ENCODE peak calls at places on chromosomes 4 and X, in four cellular contexts. N is K562, C is GM12878, Q is HCT116. D is an unnamed sample.

GRCh38 chr4:14465057-14465456 is 537.2 kb upstream of the CPEB2 start:
- DNase-seq in N (no peak), C (no peak), Q (no peak), D (no peak)

GRCh38 chrX:7316280-7316679 is 168.3 kb upstream of the PUDP start:
- DNase-seq in N (no peak), C (no peak), Q (no peak), D (no peak)

GRCh38 chr4:91243132-91243531 is 1060.6 kb upstream of the GRID2 start:
- DNase-seq in N (no peak), C (no peak), Q (no peak), D (no peak)

GRCh38 chrX:82218361-82218760 is 1016.5 kb downstream of the SH3BGRL start:
- DNase-seq in N (peak), C (peak), Q (no peak), D (no peak)

GRCh38 chrX:40966204-40966820 is 118.9 kb upstream of the USP9X start:
- DNase-seq in N (no peak), C (no peak), Q (no peak), D (no peak)

GRCh38 chrX:16119353-16120220 is 3.8 kb upstream of the GRPR start:
- DNase-seq in N (peak), C (peak), Q (no peak), D (no peak)

GRCh38 chr4:84965558-84966381 is 720 bp downstream of the WDFY3 start:
- DNase-seq in N (peak), C (no peak), Q (no peak), D (no peak)

GRCh38 chr4:59664771-59665170 is 1535.4 kb upstream of the ADGRL3 start:
- DNase-seq in N (no peak), C (no peak), Q (no peak), D (no peak)

GRCh38 chrX:8341814-8342590 is 122.6 kb upstream of the VCX3B start:
- DNase-seq in N (no peak), C (no peak), Q (no peak), D (no peak)

GRCh38 chr4:38531126-38531737 is 132.8 kb upstream of the KLF3 start:
- DNase-seq in N (peak), C (no peak), Q (no peak), D (no peak)

GRCh38 chr4:32472918-32473317 is 1752.7 kb downstream of the PCDH7 start:
- DNase-seq in N (no peak), C (no peak), Q (no peak), D (no peak)

GRCh38 chrX:104141087-104141760 is 15.6 kb downstream of the SLC25A53 start:
- DNase-seq in N (no peak), C (no peak), Q (no peak), D (no peak)

GRCh38 chr4:28636971-28637370 is 1776.3 kb downstream of the STIM2 start:
- DNase-seq in N (no peak), C (no peak), Q (no peak), D (no peak)

GRCh38 chrX:120653000-120653399 is 23.1 kb upstream of the C1GALT1C1 start:
- DNase-seq in N (peak), C (no peak), Q (no peak), D (no peak)

GRCh38 chrX:53049127-53049517 is 533 bp downstream of the GPR173 start:
- DNase-seq in N (no peak), C (no peak), Q (no peak), D (no peak)

GRCh38 chr4:42596918-42597317 is 60.0 kb downstream of the ATP8A1 start:
- DNase-seq in N (no peak), C (peak), Q (no peak), D (no peak)

GRCh38 chr4:152659806-152660205 is 20.0 kb downstream of the TMEM154 start:
- DNase-seq in N (no peak), C (no peak), Q (no peak), D (no peak)

GRCh38 chrX:115018040-115018647 is 728 bp upstream of the IL13RA2 start:
- DNase-seq in N (peak), C (no peak), Q (no peak), D (no peak)

GRCh38 chr4:183200453-183200852 is 101.4 kb downstream of the WWC2 start:
- DNase-seq in N (no peak), C (no peak), Q (no peak), D (no peak)

GRCh38 chr4:151227731-151228130 is 49.2 kb upstream of the PRSS48 start:
- DNase-seq in N (no peak), C (no peak), Q (no peak), D (no peak)

GRCh38 chr4:153616005-153616555 is 68.0 kb upstream of the TLR2 start:
- DNase-seq in N (no peak), C (no peak), Q (no peak), D (no peak)

GRCh38 chrX:72376124-72376523 is 70.4 kb upstream of the CITED1 start:
- DNase-seq in N (no peak), C (no peak), Q (no peak), D (no peak)

GRCh38 chrX:107470198-107470597 is 20.7 kb downstream of the FRMPD3 start:
- DNase-seq in N (no peak), C (no peak), Q (no peak), D (no peak)

GRCh38 chrX:9282325-9282724 is 182.5 kb upstream of the TBL1X start:
- DNase-seq in N (no peak), C (no peak), Q (no peak), D (no peak)

GRCh38 chr4:153211986-153212720 is 7.9 kb downstream of the TRIM2 start:
- DNase-seq in N (no peak), C (no peak), Q (no peak), D (no peak)

GRCh38 chrX:75151828-75152592 is 4.1 kb downstream of the ABCB7 start:
- DNase-seq in N (peak), C (no peak), Q (no peak), D (no peak)

GRCh38 chr4:27048350-27049100 is 187.9 kb downstream of the STIM2 start:
- DNase-seq in N (peak), C (no peak), Q (peak), D (no peak)

GRCh38 chr4:13182136-13182535 is 302.0 kb downstream of the RAB28 start:
- DNase-seq in N (no peak), C (no peak), Q (no peak), D (no peak)

GRCh38 chrX:108447303-108447702 is 7.7 kb downstream of the COL4A5 start:
- DNase-seq in N (no peak), C (no peak), Q (no peak), D (no peak)

GRCh38 chrX:15749642-15750610 is 11.9 kb downstream of the CA5B start:
- DNase-seq in N (no peak), C (no peak), Q (no peak), D (no peak)

GRCh38 chrX:97402333-97402732 is 518.6 kb downstream of the RPA4 start:
- DNase-seq in N (no peak), C (no peak), Q (no peak), D (no peak)

GRCh38 chrX:130831347-130831722 is 71.7 kb downstream of the ENOX2 start:
- DNase-seq in N (no peak), C (no peak), Q (no peak), D (no peak)

DNA sequence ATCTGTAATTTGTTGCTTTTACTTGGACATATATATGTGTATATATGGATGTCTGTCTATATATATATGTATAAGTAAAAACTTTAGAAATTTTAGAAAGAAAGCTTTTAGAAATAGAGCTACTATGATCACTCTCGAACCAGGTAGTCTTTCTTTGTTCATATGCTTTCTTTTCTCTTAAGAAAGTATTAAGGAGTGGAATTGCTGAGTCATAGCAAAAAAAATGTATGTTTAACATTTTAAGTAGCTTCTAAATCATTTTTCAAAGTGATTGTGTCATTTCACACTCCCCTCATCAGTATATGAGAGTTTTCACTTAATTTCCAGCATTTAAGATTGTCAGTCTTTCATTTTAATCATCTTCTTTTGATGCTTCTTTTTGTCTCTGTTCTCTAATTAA is 447.9 kb upstream of the TECRL start:
- DNase-seq in N (no peak), C (no peak), Q (no peak), D (no peak)
- H3K27ac ChIP-seq in N (no peak), C (no peak), Q (no peak), D (no peak)

DNA sequence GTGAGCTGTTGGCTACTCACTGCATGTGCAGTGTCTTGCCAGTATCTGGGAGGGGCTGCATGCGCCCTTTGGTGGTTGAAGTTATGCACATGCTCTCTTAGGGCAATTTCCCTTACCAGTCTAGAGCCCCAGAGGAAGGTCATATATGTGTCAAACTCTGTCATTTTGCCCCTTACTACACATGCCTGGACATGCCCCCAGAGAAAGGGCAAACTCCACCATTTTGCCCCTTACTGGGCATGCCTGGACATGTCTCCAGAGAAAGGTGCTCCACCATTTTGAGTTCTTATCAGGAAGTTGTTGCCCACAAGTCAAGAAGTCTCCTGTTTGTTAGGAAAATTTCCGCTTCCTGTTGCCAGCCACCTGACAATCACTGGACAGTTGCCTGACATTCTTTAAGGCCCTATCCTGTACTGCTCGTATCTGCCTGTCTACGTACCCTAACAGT is 56.4 kb upstream of the PLAC8 start:
- DNase-seq in N (no peak), C (peak), Q (no peak), D (no peak)
- TF ChIP-seq EGR1 in N (no peak), C (no peak), Q (no peak), D (no peak)

GRCh38 chrX:35622601-35623000 is 175.5 kb upstream of the MAGEB16 start:
- DNase-seq in N (no peak), C (no peak), Q (no peak), D (no peak)
- H3K27ac ChIP-seq in N (no peak), C (no peak), Q (no peak), D (no peak)

DNA sequence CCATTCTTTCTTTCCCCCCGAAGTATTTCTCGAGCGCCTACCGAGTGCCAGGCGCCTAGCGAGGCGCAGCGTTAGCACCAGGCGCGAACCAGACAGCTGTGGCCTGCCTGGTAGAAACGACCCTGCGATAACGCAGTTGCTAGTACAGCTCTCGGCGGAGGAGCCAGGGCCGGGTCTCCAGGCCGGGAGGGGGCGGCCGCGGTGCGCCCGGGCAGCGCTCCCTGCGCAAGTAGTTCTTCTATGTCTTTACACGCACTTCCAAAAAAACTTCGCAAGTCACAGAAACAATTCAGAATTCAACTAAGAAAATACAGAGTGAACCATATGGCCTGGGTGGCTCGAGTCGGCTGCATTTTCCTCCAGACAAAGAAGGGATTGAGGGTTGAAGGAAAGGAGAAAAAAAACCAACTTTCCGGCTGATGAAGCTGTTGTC is 7.0 kb upstream of the NEUROG2 start:
- DNase-seq in N (peak), C (no peak), Q (no peak), D (peak)
- TF ChIP-seq EGR1 in N (peak), C (no peak), Q (no peak), D (no peak)

GRCh38 chr4:147760695-147761094 is 28.8 kb downstream of the ARHGAP10 start:
- DNase-seq in N (no peak), C (no peak), Q (no peak), D (no peak)
- H3K27ac ChIP-seq in N (no peak), C (no peak), Q (no peak), D (no peak)

GRCh38 chrX:18575744-18576143 is 96.2 kb downstream of the RS1 start:
- DNase-seq in N (no peak), C (no peak), Q (no peak), D (no peak)

GRCh38 chrX:18577400-18577799 is 94.5 kb downstream of the RS1 start:
- DNase-seq in N (no peak), C (no peak), Q (no peak), D (no peak)

GRCh38 chrX:18574591-18574990 is 97.3 kb downstream of the RS1 start:
- DNase-seq in N (no peak), C (no peak), Q (no peak), D (no peak)

GRCh38 chrX:18579495-18579894 is 92.4 kb downstream of the RS1 start:
- DNase-seq in N (no peak), C (no peak), Q (no peak), D (no peak)

DNA sequence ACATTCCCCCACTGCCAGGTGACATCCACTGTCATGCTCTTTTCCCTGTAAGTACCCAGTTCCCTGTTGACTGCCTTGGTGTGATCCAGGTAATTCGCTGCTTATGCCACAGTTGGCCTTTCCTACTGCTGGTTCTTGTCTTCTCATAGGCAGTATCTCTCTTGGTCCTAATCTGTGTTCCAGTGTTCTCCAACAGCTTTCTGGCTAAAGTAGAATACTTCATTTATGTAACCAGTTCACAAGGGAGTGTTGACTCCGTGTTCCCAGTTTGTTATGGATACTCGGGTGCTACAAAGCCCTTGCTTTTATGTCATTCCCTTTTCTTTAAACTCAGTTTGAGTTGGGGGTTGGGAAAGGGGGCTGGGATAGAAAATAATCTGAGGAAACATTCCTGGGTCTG is 98.4 kb downstream of the RS1 start:
- DNase-seq in N (no peak), C (no peak), Q (no peak), D (no peak)
- TF ChIP-seq EGR1 in N (no peak), C (no peak), Q (no peak), D (no peak)

DNA sequence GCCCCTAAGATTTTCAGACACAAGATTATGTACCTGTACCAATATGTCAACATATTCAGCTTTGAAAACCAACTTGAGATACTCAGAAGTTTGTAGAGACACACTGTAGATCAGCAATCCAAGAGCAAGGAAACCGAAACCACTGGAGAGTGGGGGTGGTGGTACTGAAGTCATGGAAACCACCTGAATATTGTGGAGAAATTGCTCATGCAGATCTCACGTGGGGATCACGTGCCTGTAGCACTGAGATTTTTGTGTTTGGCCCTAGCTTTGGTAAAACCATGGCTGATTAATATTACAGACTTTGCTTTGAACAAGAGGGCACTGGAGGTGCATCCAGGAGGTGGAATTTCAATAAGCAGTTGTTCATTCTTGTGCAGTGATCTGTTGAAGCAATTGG is 47.2 kb downstream of the GBA3 start:
- DNase-seq in N (no peak), C (no peak), Q (no peak), D (no peak)
- H3K27ac ChIP-seq in N (no peak), C (no peak), Q (no peak), D (no peak)

DNA sequence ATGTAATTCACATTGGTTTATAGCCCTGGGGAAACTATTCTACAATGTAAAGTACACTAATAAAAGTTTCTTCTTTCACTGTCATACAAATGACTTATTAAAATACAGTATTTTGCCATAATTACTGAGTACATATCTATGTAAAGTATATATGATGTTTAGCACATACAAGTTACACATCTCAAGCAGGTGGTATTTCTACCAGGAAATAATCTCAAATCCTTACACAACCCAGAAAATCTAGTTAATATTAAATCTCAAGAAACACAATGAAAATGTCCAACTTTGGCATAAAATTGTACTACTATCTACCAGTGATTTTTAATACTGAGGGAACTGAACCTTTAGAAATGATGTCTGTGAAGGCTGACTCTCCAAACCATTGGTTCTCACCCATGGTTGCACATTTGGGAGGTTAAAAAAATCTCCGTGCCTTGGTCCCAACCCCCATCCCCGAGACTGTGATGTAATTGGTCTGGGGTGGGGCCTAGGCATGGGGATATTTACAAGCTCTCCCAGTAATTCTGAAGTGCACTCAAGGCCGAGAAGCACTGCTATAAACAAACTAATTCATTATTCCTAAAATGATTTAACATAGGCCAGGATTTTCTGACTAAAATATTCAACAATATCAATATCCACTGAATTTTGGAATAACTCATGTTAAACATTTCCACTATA is 27.6 kb downstream of the MAP3K15 start:
- DNase-seq in N (no peak), C (no peak), Q (no peak), D (no peak)
- TF ChIP-seq EGR1 in N (no peak), C (no peak), Q (no peak), D (no peak)

GRCh38 chr4:98148856-98149255 is 5.6 kb upstream of the STPG2 start:
- DNase-seq in N (no peak), C (no peak), Q (no peak), D (no peak)

DNA sequence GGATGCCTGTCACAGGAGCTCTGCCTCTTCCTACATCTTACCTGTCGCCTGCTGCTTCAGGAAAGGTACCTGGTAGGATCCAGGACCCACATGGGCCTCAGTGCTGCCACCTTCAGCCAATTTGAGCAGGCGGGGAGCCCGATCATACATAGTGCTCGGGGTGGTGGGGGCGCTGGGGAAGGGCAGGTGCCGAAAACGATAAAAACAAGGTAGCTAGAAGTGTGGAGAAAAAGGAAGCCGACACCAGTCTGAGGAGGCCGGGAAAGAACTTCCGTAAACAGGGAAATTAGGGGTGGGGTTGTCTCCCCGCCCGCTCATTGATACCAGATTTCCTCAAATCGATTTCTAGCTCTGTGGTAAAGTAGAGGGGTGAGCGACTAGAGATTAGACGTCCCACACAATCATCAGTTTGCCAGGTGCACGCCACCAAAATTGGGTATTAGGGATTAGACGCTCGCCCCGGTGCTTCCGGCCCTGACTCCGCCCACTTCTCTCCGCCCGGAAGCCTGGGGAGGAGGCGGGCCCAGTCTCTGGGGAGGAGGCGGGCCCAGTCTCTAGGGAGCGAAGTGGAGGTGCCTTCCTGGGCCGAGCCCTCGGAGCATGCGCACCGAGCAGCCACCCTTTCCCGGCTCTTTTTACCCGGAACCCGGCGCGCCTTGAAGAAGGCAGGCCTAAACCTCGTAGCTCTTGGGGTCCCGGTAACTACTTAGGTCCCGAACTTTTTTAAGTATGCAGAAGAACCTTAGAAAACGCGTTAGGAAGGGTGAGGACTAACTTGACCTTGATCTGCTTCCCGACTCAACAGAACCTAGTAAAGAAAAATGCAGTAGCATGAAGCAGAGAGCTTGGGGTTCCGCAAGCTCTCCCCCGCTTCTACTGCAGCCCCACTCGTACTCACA is at the start of gene STPG2:
- DNase-seq in N (peak), C (peak), Q (peak), D (peak)
- H3K27ac ChIP-seq in N (peak), C (peak), Q (peak), D (peak)

GRCh38 chr4:102678695-102679335 is 82.0 kb downstream of the MANBA start:
- DNase-seq in N (no peak), C (no peak), Q (no peak), D (no peak)
- TF ChIP-seq EGR1 in N (no peak), C (no peak), Q (no peak), D (no peak)

D was measured in H1.